ENCODE peak calls at places on chromosomes 16 and 17, in nine cellular contexts. X, I, K, U, Z, T, N, F and Q are unnamed samples.

GRCh38 chr16:81486555-81487061 is 42.0 kb downstream of the CMIP start:
- DNase-seq in X (no peak), I (no peak), K (no peak), U (no peak), Z (no peak), T (no peak), N (peak; percentile 48), F (peak; percentile 73), Q (no peak)

GRCh38 chr17:46770818-46771600 is 47.5 kb downstream of the WNT3 start:
- DNase-seq in X (peak; percentile 79), I (peak; percentile 84), K (peak; percentile 54), U (no peak), Z (peak; percentile 28), T (peak; percentile 72), N (peak; percentile 61), F (no peak), Q (peak; percentile 31)

GRCh38 chr17:49932131-49932723 is 36.8 kb upstream of the DLX4 start:
- DNase-seq in X (no peak), I (no peak), K (no peak), U (no peak), Z (no peak), T (no peak), N (no peak), F (no peak), Q (no peak)

GRCh38 chr16:87072101-87072500 is 245.1 kb downstream of the C16orf95 start:
- DNase-seq in X (no peak), I (no peak), K (no peak), U (no peak), Z (no peak), T (no peak), N (no peak), F (no peak), Q (no peak)

GRCh38 chr16:50848755-50849514 is 107.0 kb downstream of the CYLD start:
- DNase-seq in X (no peak), I (no peak), K (no peak), U (no peak), Z (no peak), T (no peak), N (no peak), F (no peak), Q (no peak)

GRCh38 chr17:74943808-74944522 is 8.3 kb downstream of the OTOP3 start:
- DNase-seq in X (no peak), I (peak; percentile 98), K (peak; percentile 47), U (no peak), Z (no peak), T (no peak), N (no peak), F (no peak), Q (no peak)

GRCh38 chr17:70552230-70552981 is 383.1 kb downstream of the KCNJ2 start:
- DNase-seq in X (peak; percentile 61), I (peak; percentile 80), K (no peak), U (no peak), Z (peak; percentile 75), T (peak; percentile 65), N (no peak), F (no peak), Q (peak; percentile 69)

GRCh38 chr16:66930189-66930588 is 4.0 kb downstream of the CIAO2B start:
- DNase-seq in X (no peak), I (peak; percentile 67), K (peak; percentile 35), U (no peak), Z (no peak), T (peak; percentile 52), N (peak; percentile 80), F (no peak), Q (no peak)

GRCh38 chr16:57284206-57284951 is at the start of gene PLLP:
- DNase-seq in X (peak; percentile 74), I (peak; percentile 30), K (peak; percentile 59), U (no peak), Z (peak; percentile 38), T (peak; percentile 57), N (no peak), F (no peak), Q (no peak)

GRCh38 chr17:63498621-63499195 is 21.8 kb downstream of the ACE start:
- DNase-seq in X (no peak), I (peak; percentile 11), K (no peak), U (no peak), Z (no peak), T (no peak), N (no peak), F (no peak), Q (no peak)

GRCh38 chr17:27559506-27559931 is 71.5 kb upstream of the LGALS9 start:
- DNase-seq in X (peak; percentile 80), I (no peak), K (no peak), U (no peak), Z (no peak), T (no peak), N (peak; percentile 33), F (peak; percentile 53), Q (no peak)

GRCh38 chr17:59383893-59384292 is 52.4 kb downstream of the YPEL2 start:
- DNase-seq in X (no peak), I (no peak), K (no peak), U (no peak), Z (no peak), T (no peak), N (no peak), F (no peak), Q (no peak)

GRCh38 chr17:45116434-45117016 is 15.8 kb downstream of the PLCD3 start:
- DNase-seq in X (no peak), I (no peak), K (no peak), U (no peak), Z (no peak), T (no peak), N (no peak), F (no peak), Q (no peak)

GRCh38 chr16:89845417-89845816 is 17.1 kb downstream of the SPIRE2 start:
- DNase-seq in X (no peak), I (no peak), K (peak; percentile 28), U (no peak), Z (no peak), T (no peak), N (no peak), F (no peak), Q (peak; percentile 87)

DNA sequence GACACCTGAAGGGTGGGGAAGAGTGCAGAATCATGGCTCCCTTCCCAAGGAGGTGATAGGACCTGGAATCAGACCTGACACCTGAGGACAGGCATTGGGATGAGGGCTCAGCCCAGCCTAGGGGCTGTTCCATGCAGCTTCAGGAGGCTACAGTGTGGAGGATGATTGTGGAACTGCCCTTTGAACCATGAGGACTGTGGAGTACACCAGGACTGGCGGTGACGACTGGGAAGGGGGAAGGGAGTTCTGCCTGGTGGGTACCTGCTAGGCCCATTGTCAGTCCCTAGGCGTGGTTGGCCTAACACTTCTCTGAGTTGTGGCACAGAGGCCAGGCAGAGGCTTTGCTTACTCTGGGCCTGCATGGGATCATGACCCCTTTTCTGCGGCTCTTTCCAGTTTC is 76.1 kb downstream of the MPRIP start:
- DNase-seq in X (no peak), I (no peak), K (peak; percentile 37), U (no peak), Z (no peak), T (no peak), N (no peak), F (no peak), Q (no peak)
- H3K4me1 ChIP-seq in X (no peaks in the 10 kb centered on the region), I (peaks cover 27% of the 10 kb centered on the region), K (peaks cover 45% of the 10 kb centered on the region), U (peaks cover 41% of the 10 kb centered on the region), Z (no peaks in the 10 kb centered on the region), T (peaks cover 9% of the 10 kb centered on the region), N (peaks cover 14% of the 10 kb centered on the region), F (peaks cover 74% of the 10 kb centered on the region), Q (peaks cover 20% of the 10 kb centered on the region)

GRCh38 chr17:57929392-57929791 is 25.8 kb downstream of the CUEDC1 start:
- DNase-seq in X (no peak), I (no peak), K (no peak), U (no peak), Z (no peak), T (no peak), N (no peak), F (no peak), Q (no peak)

GRCh38 chr17:57927048-57927723 is 28.0 kb downstream of the CUEDC1 start:
- DNase-seq in X (peak; percentile 92), I (peak; percentile 85), K (peak; percentile 51), U (no peak), Z (peak; percentile 73), T (no peak), N (no peak), F (no peak), Q (no peak)

GRCh38 chr17:57928898-57929297 is 26.3 kb downstream of the CUEDC1 start:
- DNase-seq in X (no peak), I (no peak), K (no peak), U (no peak), Z (no peak), T (no peak), N (no peak), F (no peak), Q (no peak)

GRCh38 chr17:57930239-57930638 is 25.0 kb downstream of the CUEDC1 start:
- DNase-seq in X (no peak), I (no peak), K (no peak), U (no peak), Z (no peak), T (no peak), N (no peak), F (no peak), Q (no peak)

DNA sequence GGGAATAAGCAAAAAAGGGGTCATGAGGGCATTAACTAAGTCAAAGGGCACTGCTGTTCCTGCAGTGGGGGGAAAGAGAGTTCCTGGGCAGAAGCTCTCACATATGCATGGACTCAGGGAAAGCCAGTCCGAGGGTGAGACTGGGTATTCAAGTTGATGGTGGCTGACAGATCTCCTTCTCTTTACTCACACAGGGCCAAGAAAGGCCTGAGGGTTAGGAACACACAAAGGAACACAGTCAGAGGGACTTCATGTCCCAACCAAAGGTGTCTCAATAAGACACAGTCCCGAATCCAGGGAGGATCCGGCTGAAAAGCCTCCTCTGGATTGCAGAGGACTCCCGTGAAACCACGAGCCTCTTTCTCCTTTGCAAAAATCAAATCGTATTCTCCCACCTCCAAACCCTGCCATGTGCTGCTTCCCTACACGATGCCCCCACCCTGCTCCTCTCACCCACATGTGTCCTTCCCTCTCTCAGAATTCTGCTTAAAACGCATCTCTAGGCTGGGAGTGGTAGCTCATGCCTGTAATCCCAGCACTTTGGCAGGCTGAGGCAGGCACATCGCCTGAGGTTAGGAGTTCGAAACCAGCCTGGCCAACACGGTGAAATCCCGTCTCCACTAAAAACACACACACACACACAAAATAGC is 23.6 kb downstream of the CUEDC1 start:
- DNase-seq in X (no peak), I (no peak), K (no peak), U (no peak), Z (no peak), T (no peak), N (no peak), F (no peak), Q (no peak)
- H3K4me1 ChIP-seq in X (peaks cover 32% of the 10 kb centered on the region), I (peaks cover 59% of the 10 kb centered on the region), K (peaks cover 51% of the 10 kb centered on the region), U (peaks cover 18% of the 10 kb centered on the region), Z (peaks cover 39% of the 10 kb centered on the region), T (peaks cover 22% of the 10 kb centered on the region), N (peaks cover 22% of the 10 kb centered on the region), F (peaks cover 48% of the 10 kb centered on the region), Q (no peaks in the 10 kb centered on the region)

DNA sequence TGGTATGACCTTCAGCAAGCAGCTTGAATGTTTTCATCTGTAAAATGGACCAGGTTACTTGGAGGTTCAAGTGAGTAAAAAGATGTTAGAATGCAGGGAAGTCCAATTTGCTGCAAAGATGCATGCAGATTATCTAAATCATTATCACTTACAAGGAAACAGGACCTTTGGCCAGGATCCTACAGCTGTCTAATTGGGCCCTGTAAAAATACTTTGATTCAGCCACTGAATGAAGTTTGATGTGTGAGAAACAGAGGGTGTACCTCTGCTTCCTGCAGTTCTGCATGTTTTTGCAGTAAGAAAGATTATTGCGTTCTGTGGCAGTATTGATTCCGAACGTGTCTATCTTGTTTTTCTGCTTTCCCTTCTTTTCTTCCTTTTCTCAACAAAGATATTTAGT is 10.2 kb downstream of the CDH13 start:
- DNase-seq in X (no peak), I (no peak), K (no peak), U (no peak), Z (no peak), T (no peak), N (no peak), F (no peak), Q (no peak)
- H3K4me1 ChIP-seq in X (peaks cover 22% of the 10 kb centered on the region), I (peaks cover 30% of the 10 kb centered on the region), K (peaks cover 11% of the 10 kb centered on the region), U (no peaks in the 10 kb centered on the region), Z (peaks cover 73% of the 10 kb centered on the region), T (no peaks in the 10 kb centered on the region), N (no peaks in the 10 kb centered on the region), F (peaks cover 27% of the 10 kb centered on the region), Q (no peaks in the 10 kb centered on the region)

GRCh38 chr17:81860756-81861568 is 627 bp upstream of the P4HB start:
- DNase-seq in X (peak; percentile 100), I (peak; percentile 100), K (peak; percentile 99), U (peak; percentile 99), Z (peak; percentile 100), T (peak; percentile 100), N (peak; percentile 99), F (peak; percentile 98), Q (peak; percentile 100)
- H3K4me1 ChIP-seq in X (peaks cover 6% of the 10 kb centered on the region), I (peaks cover 37% of the 10 kb centered on the region), K (peaks cover 64% of the 10 kb centered on the region), U (peaks cover 15% of the 10 kb centered on the region), Z (peaks cover 20% of the 10 kb centered on the region), T (peaks cover 16% of the 10 kb centered on the region), N (peaks cover 24% of the 10 kb centered on the region), F (peaks cover 62% of the 10 kb centered on the region), Q (peaks cover 44% of the 10 kb centered on the region)